ENCODE peak calls at places on chromosome 15, in eight cellular contexts. D is AG20443, F is endothelial cell, W is HFFc6, V is RWPE1, N is OCI-LY7, U is omental fat pad, I is kidney. K is an unnamed sample.
A peak's percentile ranks its signal among the peaks of the same experiment; 100 is the strongest.

GRCh38 chr15:74565381-74566085 is 24.5 kb downstream of the ARID3B start:
- DNase-seq in D (no peak), F (no peak), W (no peak), V (no peak), N (no peak), U (no peak), I (no peak), K (no peak)

GRCh38 chr15:70252056-70252935 is 154.6 kb upstream of the TLE3 start:
- DNase-seq in D (no peak), F (no peak), W (no peak), V (peak; percentile 57), N (no peak), U (no peak), I (peak; percentile 68), K (no peak)

GRCh38 chr15:59485036-59485435 is 47.0 kb downstream of the FAM81A start:
- DNase-seq in D (no peak), F (no peak), W (no peak), V (no peak), N (no peak), U (no peak), I (no peak), K (no peak)

GRCh38 chr15:73983211-73983727 is 8.8 kb downstream of the STOML1 start:
- DNase-seq in D (peak; percentile 76), F (no peak), W (peak; percentile 84), V (peak; percentile 75), N (no peak), U (no peak), I (peak; percentile 95), K (no peak)

GRCh38 chr15:52103217-52104207 is 9.1 kb downstream of the BCL2L10 start:
- DNase-seq in D (peak; percentile 86), F (no peak), W (peak; percentile 93), V (peak; percentile 93), N (peak; percentile 31), U (peak; percentile 66), I (no peak), K (peak; percentile 57)

GRCh38 chr15:46170326-46170725 is 535.5 kb downstream of the SQOR start:
- DNase-seq in D (no peak), F (no peak), W (no peak), V (no peak), N (no peak), U (no peak), I (no peak), K (no peak)

GRCh38 chr15:64861960-64862359 is 20.2 kb downstream of the PLEKHO2 start:
- DNase-seq in D (no peak), F (no peak), W (no peak), V (no peak), N (no peak), U (no peak), I (no peak), K (no peak)

GRCh38 chr15:50576156-50576555 is 29.7 kb upstream of the USP50 start:
- DNase-seq in D (no peak), F (no peak), W (no peak), V (no peak), N (no peak), U (no peak), I (no peak), K (no peak)

GRCh38 chr15:32122013-32122412 is 91.7 kb downstream of the CHRNA7 start:
- DNase-seq in D (no peak), F (no peak), W (no peak), V (no peak), N (no peak), U (no peak), I (no peak), K (no peak)

GRCh38 chr15:57150066-57150865 is 226.0 kb upstream of the CGNL1 start:
- DNase-seq in D (no peak), F (no peak), W (peak; percentile 19), V (no peak), N (no peak), U (no peak), I (no peak), K (no peak)

GRCh38 chr15:99504823-99505551 is 60.8 kb upstream of the MEF2A start:
- DNase-seq in D (peak; percentile 34), F (no peak), W (no peak), V (peak; percentile 40), N (peak; percentile 49), U (no peak), I (no peak), K (no peak)

GRCh38 chr15:35771878-35772442 is 226.0 kb upstream of the DPH6 start:
- DNase-seq in D (no peak), F (no peak), W (no peak), V (no peak), N (no peak), U (no peak), I (no peak), K (no peak)

GRCh38 chr15:74808073-74808839 is 4.4 kb upstream of the LMAN1L start:
- DNase-seq in D (no peak), F (no peak), W (no peak), V (peak; percentile 46), N (no peak), U (no peak), I (no peak), K (peak; percentile 44)

GRCh38 chr15:69132935-69133861 is 27.2 kb upstream of the GLCE start:
- DNase-seq in D (no peak), F (no peak), W (peak; percentile 24), V (no peak), N (no peak), U (no peak), I (no peak), K (no peak)

GRCh38 chr15:93451265-93451664 is 362.3 kb upstream of the RGMA start:
- DNase-seq in D (no peak), F (no peak), W (no peak), V (no peak), N (no peak), U (no peak), I (no peak), K (no peak)

GRCh38 chr15:57089815-57090214 is 171.4 kb downstream of the TCF12 start:
- DNase-seq in D (no peak), F (no peak), W (no peak), V (no peak), N (no peak), U (no peak), I (no peak), K (no peak)

GRCh38 chr15:78479650-78480049 is 27.7 kb upstream of the HYKK start:
- DNase-seq in D (no peak), F (no peak), W (no peak), V (no peak), N (no peak), U (no peak), I (no peak), K (no peak)

GRCh38 chr15:101641134-101641764 is 10.9 kb downstream of the TM2D3 start:
- DNase-seq in D (peak; percentile 59), F (peak; percentile 75), W (peak; percentile 54), V (peak; percentile 53), N (peak; percentile 63), U (peak; percentile 90), I (no peak), K (peak; percentile 81)

GRCh38 chr15:40906947-40907802 is 12.9 kb downstream of the VPS18 start:
- DNase-seq in D (no peak), F (peak; percentile 75), W (no peak), V (no peak), N (peak; percentile 66), U (no peak), I (peak; percentile 87), K (no peak)

GRCh38 chr15:88605507-88606436 is 15.4 kb upstream of the AEN start:
- DNase-seq in D (peak; percentile 72), F (peak; percentile 61), W (no peak), V (no peak), N (no peak), U (no peak), I (no peak), K (no peak)

GRCh38 chr15:71202712-71203111 is 87.4 kb downstream of the THSD4 start:
- DNase-seq in D (no peak), F (no peak), W (no peak), V (no peak), N (no peak), U (no peak), I (no peak), K (no peak)

GRCh38 chr15:99562238-99562637 is 3.5 kb upstream of the MEF2A start:
- DNase-seq in D (no peak), F (no peak), W (no peak), V (no peak), N (no peak), U (no peak), I (no peak), K (no peak)

GRCh38 chr15:101307048-101307896 is 12.2 kb upstream of the SNRPA1 start:
- DNase-seq in D (no peak), F (no peak), W (no peak), V (no peak), N (peak; percentile 64), U (no peak), I (no peak), K (no peak)

GRCh38 chr15:40287968-40288367 is 5.1 kb upstream of the ANKRD63 start:
- DNase-seq in D (no peak), F (no peak), W (no peak), V (no peak), N (no peak), U (no peak), I (no peak), K (no peak)

GRCh38 chr15:97248376-97248775 is 712.1 kb upstream of the ARRDC4 start:
- DNase-seq in D (no peak), F (no peak), W (no peak), V (no peak), N (peak; percentile 8), U (no peak), I (no peak), K (no peak)

GRCh38 chr15:74768771-74769342 is 13.0 kb upstream of the CSK start:
- DNase-seq in D (peak; percentile 81), F (peak; percentile 70), W (peak; percentile 25), V (peak; percentile 82), N (peak; percentile 68), U (no peak), I (no peak), K (peak; percentile 75)

GRCh38 chr15:94858011-94858410 is 626.6 kb downstream of the MCTP2 start:
- DNase-seq in D (no peak), F (no peak), W (no peak), V (peak; percentile 8), N (no peak), U (no peak), I (no peak), K (no peak)

GRCh38 chr15:45871121-45871855 is 236.5 kb downstream of the SQOR start:
- DNase-seq in D (no peak), F (no peak), W (peak; percentile 54), V (no peak), N (no peak), U (no peak), I (peak; percentile 73), K (no peak)

GRCh38 chr15:92881838-92882696 is 18.1 kb upstream of the CHD2 start:
- DNase-seq in D (peak; percentile 99), F (peak; percentile 99), W (peak; percentile 99), V (peak; percentile 100), N (peak; percentile 99), U (peak; percentile 97), I (peak; percentile 99), K (peak; percentile 99)

GRCh38 chr15:56659197-56659596 is 74.1 kb downstream of the ZNF280D start:
- DNase-seq in D (no peak), F (no peak), W (no peak), V (no peak), N (no peak), U (no peak), I (no peak), K (no peak)

GRCh38 chr15:38299216-38299615 is 46.6 kb downstream of the SPRED1 start:
- DNase-seq in D (no peak), F (no peak), W (peak; percentile 62), V (no peak), N (no peak), U (no peak), I (no peak), K (no peak)

GRCh38 chr15:66154581-66154980 is 99.0 kb downstream of the MEGF11 start:
- DNase-seq in D (no peak), F (no peak), W (no peak), V (no peak), N (peak; percentile 82), U (no peak), I (no peak), K (no peak)

GRCh38 chr15:76866716-76867321 is 38.3 kb downstream of the SCAPER start:
- DNase-seq in D (peak; percentile 37), F (peak; percentile 9), W (peak; percentile 56), V (peak; percentile 12), N (peak; percentile 25), U (no peak), I (no peak), K (peak; percentile 23)

GRCh38 chr15:78206326-78207109 is 27.8 kb downstream of the ACSBG1 start:
- DNase-seq in D (peak; percentile 54), F (no peak), W (peak; percentile 44), V (no peak), N (no peak), U (no peak), I (no peak), K (no peak)